ENCODE peak calls at places on chromosomes 12 and 14, in seven cellular contexts. One of them, this sample, is unnamed.

GRCh38 chr12:120399531-120399930 is 30.6 kb upstream of the MSI1 start:
- DNase-seq in T-cell: no peak
- DNase-seq in stimulated activated CD4-positive, alpha-beta T cell treated with anti-CD3 and anti-CD28 coated beads, TNF-alpha, amount 100 ng/mL, for 1 hour: no peak
- DNase-seq in SK-MEL-5: peak; percentile 29
- DNase-seq in left kidney: no peak
- DNase-seq in fibroblast of lung: peak; percentile 75
- DNase-seq in progenitor cell of endocrine pancreas: no peak
- DNase-seq in this sample: no peak

GRCh38 chr12:78580296-78580695 is 284.3 kb upstream of the SYT1 start:
- DNase-seq in T-cell: no peak
- DNase-seq in stimulated activated CD4-positive, alpha-beta T cell treated with anti-CD3 and anti-CD28 coated beads, TNF-alpha, amount 100 ng/mL, for 1 hour: no peak
- DNase-seq in SK-MEL-5: no peak
- DNase-seq in left kidney: peak; percentile 61
- DNase-seq in fibroblast of lung: peak; percentile 31
- DNase-seq in progenitor cell of endocrine pancreas: no peak
- DNase-seq in this sample: no peak

GRCh38 chr14:64196668-64197411 is 97.3 kb downstream of the ESR2 start:
- DNase-seq in T-cell: no peak
- DNase-seq in stimulated activated CD4-positive, alpha-beta T cell treated with anti-CD3 and anti-CD28 coated beads, TNF-alpha, amount 100 ng/mL, for 1 hour: no peak
- DNase-seq in SK-MEL-5: peak; percentile 58
- DNase-seq in left kidney: peak; percentile 88
- DNase-seq in fibroblast of lung: peak; percentile 67
- DNase-seq in progenitor cell of endocrine pancreas: peak; percentile 22
- DNase-seq in this sample: peak; percentile 75

GRCh38 chr12:80183939-80184338 is 84.6 kb downstream of the OTOGL start:
- DNase-seq in T-cell: no peak
- DNase-seq in stimulated activated CD4-positive, alpha-beta T cell treated with anti-CD3 and anti-CD28 coated beads, TNF-alpha, amount 100 ng/mL, for 1 hour: no peak
- DNase-seq in SK-MEL-5: peak; percentile 47
- DNase-seq in left kidney: no peak
- DNase-seq in fibroblast of lung: no peak
- DNase-seq in progenitor cell of endocrine pancreas: no peak
- DNase-seq in this sample: no peak

GRCh38 chr14:90602088-90602687 is 205.4 kb downstream of the CALM1 start:
- DNase-seq in T-cell: no peak
- DNase-seq in stimulated activated CD4-positive, alpha-beta T cell treated with anti-CD3 and anti-CD28 coated beads, TNF-alpha, amount 100 ng/mL, for 1 hour: no peak
- DNase-seq in SK-MEL-5: no peak
- DNase-seq in left kidney: no peak
- DNase-seq in fibroblast of lung: no peak
- DNase-seq in progenitor cell of endocrine pancreas: no peak
- DNase-seq in this sample: no peak

GRCh38 chr12:105554223-105554678 is 223.8 kb downstream of the C12orf75 start:
- DNase-seq in T-cell: no peak
- DNase-seq in stimulated activated CD4-positive, alpha-beta T cell treated with anti-CD3 and anti-CD28 coated beads, TNF-alpha, amount 100 ng/mL, for 1 hour: no peak
- DNase-seq in SK-MEL-5: no peak
- DNase-seq in left kidney: peak; percentile 94
- DNase-seq in fibroblast of lung: peak; percentile 78
- DNase-seq in progenitor cell of endocrine pancreas: no peak
- DNase-seq in this sample: peak; percentile 20

GRCh38 chr14:61648377-61648776 is 46.9 kb upstream of the HIF1A start:
- DNase-seq in T-cell: no peak
- DNase-seq in stimulated activated CD4-positive, alpha-beta T cell treated with anti-CD3 and anti-CD28 coated beads, TNF-alpha, amount 100 ng/mL, for 1 hour: no peak
- DNase-seq in SK-MEL-5: no peak
- DNase-seq in left kidney: no peak
- DNase-seq in fibroblast of lung: no peak
- DNase-seq in progenitor cell of endocrine pancreas: no peak
- DNase-seq in this sample: no peak

GRCh38 chr12:87556985-87557384 is 472.2 kb downstream of the C12orf50 start:
- DNase-seq in T-cell: no peak
- DNase-seq in stimulated activated CD4-positive, alpha-beta T cell treated with anti-CD3 and anti-CD28 coated beads, TNF-alpha, amount 100 ng/mL, for 1 hour: no peak
- DNase-seq in SK-MEL-5: no peak
- DNase-seq in left kidney: no peak
- DNase-seq in fibroblast of lung: no peak
- DNase-seq in progenitor cell of endocrine pancreas: no peak
- DNase-seq in this sample: no peak

GRCh38 chr14:92507174-92507768 is 6.3 kb upstream of the RIN3 start:
- DNase-seq in T-cell: no peak
- DNase-seq in stimulated activated CD4-positive, alpha-beta T cell treated with anti-CD3 and anti-CD28 coated beads, TNF-alpha, amount 100 ng/mL, for 1 hour: no peak
- DNase-seq in SK-MEL-5: no peak
- DNase-seq in left kidney: peak; percentile 19
- DNase-seq in fibroblast of lung: no peak
- DNase-seq in progenitor cell of endocrine pancreas: no peak
- DNase-seq in this sample: no peak

GRCh38 chr12:53560386-53560785 is 53.1 kb upstream of the NPFF start:
- DNase-seq in T-cell: no peak
- DNase-seq in stimulated activated CD4-positive, alpha-beta T cell treated with anti-CD3 and anti-CD28 coated beads, TNF-alpha, amount 100 ng/mL, for 1 hour: no peak
- DNase-seq in SK-MEL-5: no peak
- DNase-seq in left kidney: peak; percentile 21
- DNase-seq in fibroblast of lung: peak; percentile 93
- DNase-seq in progenitor cell of endocrine pancreas: no peak
- DNase-seq in this sample: no peak

GRCh38 chr12:98369601-98370000 is 145.8 kb upstream of the TMPO start:
- DNase-seq in T-cell: no peak
- DNase-seq in stimulated activated CD4-positive, alpha-beta T cell treated with anti-CD3 and anti-CD28 coated beads, TNF-alpha, amount 100 ng/mL, for 1 hour: no peak
- DNase-seq in SK-MEL-5: no peak
- DNase-seq in left kidney: no peak
- DNase-seq in fibroblast of lung: peak; percentile 7
- DNase-seq in progenitor cell of endocrine pancreas: no peak
- DNase-seq in this sample: no peak

GRCh38 chr12:65022960-65023359 is 98.1 kb downstream of the WIF1 start:
- DNase-seq in T-cell: no peak
- DNase-seq in stimulated activated CD4-positive, alpha-beta T cell treated with anti-CD3 and anti-CD28 coated beads, TNF-alpha, amount 100 ng/mL, for 1 hour: no peak
- DNase-seq in SK-MEL-5: no peak
- DNase-seq in left kidney: peak; percentile 26
- DNase-seq in fibroblast of lung: no peak
- DNase-seq in progenitor cell of endocrine pancreas: no peak
- DNase-seq in this sample: peak; percentile 94

GRCh38 chr12:33486058-33486457 is 46.4 kb upstream of the SYT10 start:
- DNase-seq in T-cell: no peak
- DNase-seq in stimulated activated CD4-positive, alpha-beta T cell treated with anti-CD3 and anti-CD28 coated beads, TNF-alpha, amount 100 ng/mL, for 1 hour: no peak
- DNase-seq in SK-MEL-5: no peak
- DNase-seq in left kidney: no peak
- DNase-seq in fibroblast of lung: no peak
- DNase-seq in progenitor cell of endocrine pancreas: no peak
- DNase-seq in this sample: no peak

GRCh38 chr12:78863482-78864427 is 819 bp upstream of the SYT1 start:
- DNase-seq in T-cell: no peak
- DNase-seq in stimulated activated CD4-positive, alpha-beta T cell treated with anti-CD3 and anti-CD28 coated beads, TNF-alpha, amount 100 ng/mL, for 1 hour: no peak
- DNase-seq in SK-MEL-5: no peak
- DNase-seq in left kidney: peak; percentile 77
- DNase-seq in fibroblast of lung: peak; percentile 78
- DNase-seq in progenitor cell of endocrine pancreas: peak; percentile 15
- DNase-seq in this sample: peak; percentile 97

GRCh38 chr14:76710093-76711010 is 50.9 kb upstream of the VASH1 start:
- DNase-seq in T-cell: no peak
- DNase-seq in stimulated activated CD4-positive, alpha-beta T cell treated with anti-CD3 and anti-CD28 coated beads, TNF-alpha, amount 100 ng/mL, for 1 hour: no peak
- DNase-seq in SK-MEL-5: peak; percentile 58
- DNase-seq in left kidney: peak; percentile 69
- DNase-seq in fibroblast of lung: peak; percentile 20
- DNase-seq in progenitor cell of endocrine pancreas: no peak
- DNase-seq in this sample: peak; percentile 74

GRCh38 chr12:29783773-29784666 is at the start of gene TMTC1:
- DNase-seq in T-cell: no peak
- DNase-seq in stimulated activated CD4-positive, alpha-beta T cell treated with anti-CD3 and anti-CD28 coated beads, TNF-alpha, amount 100 ng/mL, for 1 hour: no peak
- DNase-seq in SK-MEL-5: peak; percentile 68
- DNase-seq in left kidney: peak; percentile 91
- DNase-seq in fibroblast of lung: peak; percentile 70
- DNase-seq in progenitor cell of endocrine pancreas: peak; percentile 86
- DNase-seq in this sample: peak; percentile 69

GRCh38 chr12:46438719-46439319 is 66.2 kb upstream of the SLC38A2 start:
- DNase-seq in T-cell: no peak
- DNase-seq in stimulated activated CD4-positive, alpha-beta T cell treated with anti-CD3 and anti-CD28 coated beads, TNF-alpha, amount 100 ng/mL, for 1 hour: no peak
- DNase-seq in SK-MEL-5: no peak
- DNase-seq in left kidney: no peak
- DNase-seq in fibroblast of lung: no peak
- DNase-seq in progenitor cell of endocrine pancreas: no peak
- DNase-seq in this sample: no peak

GRCh38 chr14:52464175-52464574 is 88.1 kb downstream of the TXNDC16 start:
- DNase-seq in T-cell: no peak
- DNase-seq in stimulated activated CD4-positive, alpha-beta T cell treated with anti-CD3 and anti-CD28 coated beads, TNF-alpha, amount 100 ng/mL, for 1 hour: no peak
- DNase-seq in SK-MEL-5: no peak
- DNase-seq in left kidney: no peak
- DNase-seq in fibroblast of lung: no peak
- DNase-seq in progenitor cell of endocrine pancreas: no peak
- DNase-seq in this sample: no peak

GRCh38 chr12:69066420-69067373 is 133.7 kb upstream of the CPM start:
- DNase-seq in T-cell: no peak
- DNase-seq in stimulated activated CD4-positive, alpha-beta T cell treated with anti-CD3 and anti-CD28 coated beads, TNF-alpha, amount 100 ng/mL, for 1 hour: no peak
- DNase-seq in SK-MEL-5: peak; percentile 27
- DNase-seq in left kidney: peak; percentile 84
- DNase-seq in fibroblast of lung: no peak
- DNase-seq in progenitor cell of endocrine pancreas: no peak
- DNase-seq in this sample: peak; percentile 73

GRCh38 chr14:64113279-64113678 is 180.9 kb downstream of the ESR2 start:
- DNase-seq in T-cell: no peak
- DNase-seq in stimulated activated CD4-positive, alpha-beta T cell treated with anti-CD3 and anti-CD28 coated beads, TNF-alpha, amount 100 ng/mL, for 1 hour: no peak
- DNase-seq in SK-MEL-5: no peak
- DNase-seq in left kidney: no peak
- DNase-seq in fibroblast of lung: no peak
- DNase-seq in progenitor cell of endocrine pancreas: no peak
- DNase-seq in this sample: no peak

GRCh38 chr12:26863515-26863914 is 30.5 kb upstream of the ITPR2 start:
- DNase-seq in T-cell: no peak
- DNase-seq in stimulated activated CD4-positive, alpha-beta T cell treated with anti-CD3 and anti-CD28 coated beads, TNF-alpha, amount 100 ng/mL, for 1 hour: no peak
- DNase-seq in SK-MEL-5: peak; percentile 57
- DNase-seq in left kidney: peak; percentile 41
- DNase-seq in fibroblast of lung: no peak
- DNase-seq in progenitor cell of endocrine pancreas: no peak
- DNase-seq in this sample: peak; percentile 50